ENCODE peak calls at places on chromosomes 7 and 10, in nine cellular contexts. One of them, this sample, is unnamed.
A peak's percentile ranks its signal among the peaks of the same experiment; 100 is the strongest.

GRCh38 chr10:110780704-110781103 is 91.0 kb upstream of the PDCD4 start:
- DNase-seq in tibial nerve: no peak
- DNase-seq in ovary: no peak
- DNase-seq in suprapubic skin: no peak
- DNase-seq in sigmoid colon: no peak
- DNase-seq in stomach: no peak
- DNase-seq in uterus: no peak
- DNase-seq in adrenal gland: no peak
- DNase-seq in Peyer's patch: no peak
- DNase-seq in this sample: no peak

GRCh38 chr7:132200141-132200540 is 376.1 kb downstream of the PLXNA4 start:
- DNase-seq in Peyer's patch: no peak
- DNase-seq in sigmoid colon: no peak
- DNase-seq in suprapubic skin: no peak
- DNase-seq in ovary: no peak
- DNase-seq in uterus: no peak
- DNase-seq in adrenal gland: no peak
- DNase-seq in tibial nerve: no peak
- DNase-seq in stomach: no peak
- DNase-seq in this sample: no peak

GRCh38 chr10:106500585-106501525 is 663.7 kb downstream of the SORCS1 start:
- DNase-seq in tibial nerve: no peak
- DNase-seq in Peyer's patch: no peak
- DNase-seq in suprapubic skin: no peak
- DNase-seq in sigmoid colon: no peak
- DNase-seq in stomach: no peak
- DNase-seq in ovary: no peak
- DNase-seq in uterus: no peak
- DNase-seq in adrenal gland: no peak
- DNase-seq in this sample: no peak

GRCh38 chr7:121575194-121575766 is 179.2 kb upstream of the FAM3C start:
- DNase-seq in Peyer's patch: no peak
- DNase-seq in tibial nerve: no peak
- DNase-seq in sigmoid colon: no peak
- DNase-seq in stomach: no peak
- DNase-seq in adrenal gland: no peak
- DNase-seq in suprapubic skin: no peak
- DNase-seq in ovary: no peak
- DNase-seq in uterus: no peak
- DNase-seq in this sample: no peak

GRCh38 chr7:1505731-1506550 is 1.8 kb upstream of the INTS1 start:
- DNase-seq in stomach: no peak
- DNase-seq in Peyer's patch: peak; percentile 33
- DNase-seq in tibial nerve: no peak
- DNase-seq in sigmoid colon: no peak
- DNase-seq in ovary: no peak
- DNase-seq in suprapubic skin: no peak
- DNase-seq in uterus: no peak
- DNase-seq in adrenal gland: peak; percentile 58
- DNase-seq in this sample: no peak

GRCh38 chr7:158595068-158595467 is 7.4 kb upstream of the PTPRN2 start:
- DNase-seq in uterus: no peak
- DNase-seq in adrenal gland: peak; percentile 14
- DNase-seq in tibial nerve: no peak
- DNase-seq in ovary: no peak
- DNase-seq in stomach: no peak
- DNase-seq in Peyer's patch: no peak
- DNase-seq in suprapubic skin: no peak
- DNase-seq in sigmoid colon: no peak
- DNase-seq in this sample: no peak

GRCh38 chr7:98110249-98111022 is 3.8 kb downstream of the LMTK2 start:
- DNase-seq in sigmoid colon: no peak
- DNase-seq in adrenal gland: no peak
- DNase-seq in stomach: peak; percentile 71
- DNase-seq in tibial nerve: no peak
- DNase-seq in ovary: no peak
- DNase-seq in uterus: no peak
- DNase-seq in Peyer's patch: no peak
- DNase-seq in suprapubic skin: no peak
- DNase-seq in this sample: no peak

GRCh38 chr7:153628825-153629224 is 423.4 kb upstream of the DPP6 start:
- DNase-seq in tibial nerve: no peak
- DNase-seq in uterus: no peak
- DNase-seq in suprapubic skin: no peak
- DNase-seq in stomach: no peak
- DNase-seq in sigmoid colon: no peak
- DNase-seq in ovary: no peak
- DNase-seq in adrenal gland: no peak
- DNase-seq in Peyer's patch: no peak
- DNase-seq in this sample: no peak

GRCh38 chr10:107163904-107164861 is at the start of gene SORCS1:
- DNase-seq in uterus: peak; percentile 19
- DNase-seq in tibial nerve: no peak
- DNase-seq in ovary: no peak
- DNase-seq in stomach: no peak
- DNase-seq in Peyer's patch: no peak
- DNase-seq in suprapubic skin: no peak
- DNase-seq in sigmoid colon: peak; percentile 78
- DNase-seq in adrenal gland: no peak
- DNase-seq in this sample: no peak

GRCh38 chr7:937851-938484 is 16.5 kb downstream of the ADAP1 start:
- DNase-seq in ovary: no peak
- DNase-seq in adrenal gland: no peak
- DNase-seq in Peyer's patch: no peak
- DNase-seq in stomach: no peak
- DNase-seq in tibial nerve: no peak
- DNase-seq in sigmoid colon: no peak
- DNase-seq in suprapubic skin: no peak
- DNase-seq in uterus: no peak
- DNase-seq in this sample: no peak

GRCh38 chr10:88782222-88782621 is 20.3 kb upstream of the LIPM start:
- DNase-seq in Peyer's patch: no peak
- DNase-seq in adrenal gland: no peak
- DNase-seq in uterus: no peak
- DNase-seq in stomach: no peak
- DNase-seq in tibial nerve: no peak
- DNase-seq in ovary: no peak
- DNase-seq in suprapubic skin: no peak
- DNase-seq in sigmoid colon: no peak
- DNase-seq in this sample: no peak

GRCh38 chr10:75926763-75927162 is 495.3 kb downstream of the LRMDA start:
- DNase-seq in ovary: no peak
- DNase-seq in Peyer's patch: no peak
- DNase-seq in tibial nerve: no peak
- DNase-seq in adrenal gland: no peak
- DNase-seq in suprapubic skin: no peak
- DNase-seq in sigmoid colon: peak; percentile 74
- DNase-seq in uterus: no peak
- DNase-seq in stomach: peak; percentile 64
- DNase-seq in this sample: no peak
- H3K27me3 ChIP-seq in ovary: no peaks in the 10 kb centered on the region
- H3K27me3 ChIP-seq in Peyer's patch: no peaks in the 10 kb centered on the region
- H3K27me3 ChIP-seq in tibial nerve: no peaks in the 10 kb centered on the region
- H3K27me3 ChIP-seq in adrenal gland: no peaks in the 10 kb centered on the region
- H3K27me3 ChIP-seq in suprapubic skin: no peaks in the 10 kb centered on the region
- H3K27me3 ChIP-seq in sigmoid colon: no peaks in the 10 kb centered on the region
- H3K27me3 ChIP-seq in uterus: no peaks in the 10 kb centered on the region
- H3K27me3 ChIP-seq in stomach: no peaks in the 10 kb centered on the region
- H3K27me3 ChIP-seq in this sample: no peaks in the 10 kb centered on the region

GRCh38 chr7:49091519-49091918 is 167.2 kb downstream of the CDC14C start:
- DNase-seq in uterus: no peak
- DNase-seq in adrenal gland: no peak
- DNase-seq in Peyer's patch: no peak
- DNase-seq in sigmoid colon: no peak
- DNase-seq in tibial nerve: no peak
- DNase-seq in suprapubic skin: no peak
- DNase-seq in ovary: no peak
- DNase-seq in stomach: no peak
- DNase-seq in this sample: no peak
- H3K36me3 ChIP-seq in uterus: no peaks in the 10 kb centered on the region
- H3K36me3 ChIP-seq in adrenal gland: no peaks in the 10 kb centered on the region
- H3K36me3 ChIP-seq in Peyer's patch: no peaks in the 10 kb centered on the region
- H3K36me3 ChIP-seq in sigmoid colon: no peaks in the 10 kb centered on the region
- H3K36me3 ChIP-seq in tibial nerve: no peaks in the 10 kb centered on the region
- H3K36me3 ChIP-seq in suprapubic skin: no peaks in the 10 kb centered on the region
- H3K36me3 ChIP-seq in ovary: no peaks in the 10 kb centered on the region
- H3K36me3 ChIP-seq in stomach: no peaks in the 10 kb centered on the region
- H3K36me3 ChIP-seq in this sample: no peaks in the 10 kb centered on the region

DNA sequence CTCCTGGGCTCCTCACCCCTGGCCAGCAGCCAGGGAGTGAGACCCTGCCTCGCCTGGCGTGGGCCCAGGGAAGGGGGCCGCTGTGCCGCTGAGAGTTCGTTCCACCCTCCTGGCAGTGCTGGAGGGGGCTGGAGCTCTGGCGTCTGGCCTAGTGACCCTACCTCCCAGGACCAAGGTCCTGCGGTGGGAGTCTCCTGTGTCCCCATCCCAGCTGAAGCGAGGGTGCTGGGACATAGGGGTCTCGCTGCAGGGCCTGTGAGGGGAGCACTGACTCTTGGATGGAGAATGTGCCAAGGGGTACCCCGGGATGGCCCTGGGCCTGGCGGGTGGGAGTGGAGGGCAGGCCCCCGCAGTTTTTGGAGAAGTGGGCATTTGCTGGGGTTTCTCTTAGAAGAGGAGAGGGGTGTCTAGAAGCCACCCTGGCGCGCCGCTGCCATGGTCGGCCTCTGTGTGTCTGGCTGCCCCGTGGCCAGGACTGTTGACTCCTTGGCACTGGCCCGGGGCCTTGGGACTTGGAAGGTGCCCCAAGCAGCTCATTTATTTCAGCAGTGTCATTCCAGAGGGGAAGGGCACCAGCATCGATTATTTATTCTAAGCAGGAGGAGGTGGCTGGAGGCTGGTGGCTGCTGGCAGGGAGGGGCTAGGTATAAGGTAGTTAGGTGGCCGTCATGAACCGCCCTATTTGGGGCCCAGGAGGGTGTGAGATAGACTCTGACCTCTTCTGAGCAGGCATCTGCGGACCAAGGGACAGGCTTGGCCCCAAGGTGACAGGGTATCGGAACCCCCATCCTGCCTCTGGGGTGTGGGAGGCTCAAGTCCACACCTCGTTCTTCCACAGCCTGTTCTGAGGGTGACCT is 1.5 kb downstream of the GTF2IRD1 start:
- DNase-seq in adrenal gland: peak; percentile 81
- DNase-seq in sigmoid colon: no peak
- DNase-seq in ovary: peak; percentile 63
- DNase-seq in tibial nerve: no peak
- DNase-seq in Peyer's patch: no peak
- DNase-seq in uterus: peak; percentile 36
- DNase-seq in stomach: peak; percentile 89
- DNase-seq in suprapubic skin: no peak
- DNase-seq in this sample: peak; percentile 83
- TF ChIP-seq POLR2A in adrenal gland: peak; percentile 52
- TF ChIP-seq POLR2A in sigmoid colon: no peak
- TF ChIP-seq POLR2A in ovary: no peak
- TF ChIP-seq POLR2A in tibial nerve: no peak
- TF ChIP-seq POLR2A in Peyer's patch: no peak
- TF ChIP-seq POLR2A in uterus: no peak
- TF ChIP-seq POLR2A in stomach: no peak
- TF ChIP-seq POLR2A in suprapubic skin: no peak
- TF ChIP-seq POLR2A in this sample: peak; percentile 59

GRCh38 chr10:22308390-22308789 is 7.8 kb upstream of the COMMD3 start:
- DNase-seq in suprapubic skin: no peak
- DNase-seq in uterus: no peak
- DNase-seq in sigmoid colon: no peak
- DNase-seq in adrenal gland: no peak
- DNase-seq in tibial nerve: no peak
- DNase-seq in ovary: no peak
- DNase-seq in stomach: no peak
- DNase-seq in Peyer's patch: no peak
- DNase-seq in this sample: no peak

GRCh38 chr10:22314852-22315251 is 1.3 kb upstream of the COMMD3 start:
- DNase-seq in suprapubic skin: no peak
- DNase-seq in sigmoid colon: no peak
- DNase-seq in tibial nerve: no peak
- DNase-seq in adrenal gland: no peak
- DNase-seq in ovary: no peak
- DNase-seq in stomach: no peak
- DNase-seq in uterus: no peak
- DNase-seq in Peyer's patch: no peak
- DNase-seq in this sample: no peak

GRCh38 chr10:22310928-22311327 is 5.3 kb upstream of the COMMD3 start:
- DNase-seq in tibial nerve: no peak
- DNase-seq in suprapubic skin: no peak
- DNase-seq in ovary: no peak
- DNase-seq in uterus: no peak
- DNase-seq in Peyer's patch: no peak
- DNase-seq in adrenal gland: no peak
- DNase-seq in sigmoid colon: no peak
- DNase-seq in stomach: no peak
- DNase-seq in this sample: no peak

DNA sequence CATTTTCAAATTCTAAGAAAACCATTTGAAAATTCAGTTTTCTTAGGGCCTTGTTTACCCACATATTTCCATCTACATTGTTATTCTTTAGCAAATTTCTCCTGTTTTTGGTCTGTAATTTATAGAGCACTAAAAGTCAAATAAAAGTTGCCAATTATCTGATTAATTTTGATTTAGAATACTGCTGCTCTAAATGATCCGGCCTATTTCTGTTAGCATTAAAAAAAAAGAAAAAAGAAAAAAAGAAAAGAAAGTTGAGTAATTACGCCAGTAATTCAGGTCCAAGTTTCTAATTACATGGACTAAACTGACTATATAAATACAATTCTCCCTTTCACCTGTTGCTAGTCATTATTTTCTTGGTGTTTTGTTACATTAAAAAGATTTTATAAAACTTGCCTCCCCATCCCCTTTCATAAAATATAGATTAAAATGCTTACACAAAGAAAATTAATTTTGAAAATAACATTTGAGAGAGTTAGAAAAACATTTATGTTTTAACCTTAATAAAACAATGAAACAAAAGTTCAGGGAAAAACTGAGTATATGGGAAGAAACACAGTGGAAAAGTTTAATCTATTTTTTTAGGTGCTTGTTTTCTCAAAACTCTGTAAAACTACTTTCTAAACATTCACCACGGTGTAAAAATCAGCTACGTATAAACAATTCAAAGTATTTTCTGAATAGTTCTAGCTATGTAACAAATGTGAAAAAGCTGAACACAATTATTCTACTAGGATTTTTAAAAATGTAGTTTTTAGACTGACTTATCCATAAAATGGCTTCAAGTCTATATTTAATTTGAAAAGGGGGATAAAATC is 6.8 kb upstream of the COMMD3 start:
- DNase-seq in tibial nerve: no peak
- DNase-seq in adrenal gland: no peak
- DNase-seq in uterus: no peak
- DNase-seq in stomach: no peak
- DNase-seq in ovary: no peak
- DNase-seq in sigmoid colon: no peak
- DNase-seq in suprapubic skin: no peak
- DNase-seq in Peyer's patch: no peak
- DNase-seq in this sample: no peak
- H3K27me3 ChIP-seq in tibial nerve: no peaks in the 10 kb centered on the region
- H3K27me3 ChIP-seq in adrenal gland: peaks cover 17% of the 10 kb centered on the region
- H3K27me3 ChIP-seq in uterus: no peaks in the 10 kb centered on the region
- H3K27me3 ChIP-seq in stomach: no peaks in the 10 kb centered on the region
- H3K27me3 ChIP-seq in ovary: peaks cover 2% of the 10 kb centered on the region
- H3K27me3 ChIP-seq in sigmoid colon: no peaks in the 10 kb centered on the region
- H3K27me3 ChIP-seq in suprapubic skin: no peaks in the 10 kb centered on the region
- H3K27me3 ChIP-seq in Peyer's patch: no peaks in the 10 kb centered on the region
- H3K27me3 ChIP-seq in this sample: no peaks in the 10 kb centered on the region

This sample was measured in prostate gland.